ENCODE peak calls at places on chromosome 1, in six cellular contexts. U, P, E, D, M and A are unnamed samples.

GRCh38 chr1:15031251-15031930 is 122.2 kb upstream of the TMEM51 start:
- DNase-seq in M (no peak), U (peak; percentile 34), E (no peak), D (peak; percentile 38), P (no peak), A (no peak)

GRCh38 chr1:112957133-112957812 is 1.3 kb upstream of the SLC16A1 start:
- DNase-seq in P (no peak), M (peak; percentile 62), E (peak; percentile 65), D (peak; percentile 96), U (peak; percentile 95), A (no peak)

GRCh38 chr1:6955357-6956154 is 170.3 kb downstream of the CAMTA1 start:
- DNase-seq in E (no peak), P (no peak), U (no peak), D (no peak), M (no peak), A (no peak)

GRCh38 chr1:169868978-169869377 is 24.7 kb downstream of the SCYL3 start:
- DNase-seq in U (no peak), E (no peak), D (no peak), P (no peak), M (no peak), A (no peak)

GRCh38 chr1:167697667-167698141 is 24.1 kb upstream of the MPZL1 start:
- DNase-seq in P (no peak), E (no peak), M (no peak), U (no peak), D (no peak), A (no peak)

GRCh38 chr1:52558941-52559340 is 6.0 kb upstream of the TUT4 start:
- DNase-seq in U (no peak), P (no peak), D (no peak), E (no peak), M (no peak), A (no peak)

GRCh38 chr1:154943649-154944421 is 7.3 kb upstream of the PMVK start:
- DNase-seq in D (peak; percentile 51), M (peak; percentile 73), P (peak; percentile 44), E (peak; percentile 60), U (peak; percentile 12), A (peak; percentile 43)

GRCh38 chr1:38576241-38576640 is 283.3 kb downstream of the RRAGC start:
- DNase-seq in D (no peak), M (no peak), E (peak; percentile 45), U (no peak), P (no peak), A (no peak)

GRCh38 chr1:1308756-1309524 is 543 bp downstream of the PUSL1 start:
- DNase-seq in U (no peak), E (peak; percentile 51), D (no peak), M (peak; percentile 78), P (no peak), A (peak; percentile 69)

GRCh38 chr1:201213106-201213770 is 22.6 kb downstream of the IGFN1 start:
- DNase-seq in U (no peak), E (no peak), M (no peak), D (no peak), P (no peak), A (no peak)

GRCh38 chr1:5976726-5977493 is 15.3 kb downstream of the NPHP4 start:
- DNase-seq in D (peak; percentile 7), P (no peak), U (no peak), M (no peak), E (peak; percentile 17), A (no peak)

GRCh38 chr1:22370190-22370498 is 81.5 kb upstream of the ZBTB40 start:
- DNase-seq in P (no peak), U (no peak), E (no peak), M (no peak), D (no peak), A (no peak)

GRCh38 chr1:61080408-61081134 is 1.8 kb upstream of the NFIA start:
- DNase-seq in D (peak; percentile 11), M (no peak), E (no peak), U (no peak), P (no peak), A (no peak)

DNA sequence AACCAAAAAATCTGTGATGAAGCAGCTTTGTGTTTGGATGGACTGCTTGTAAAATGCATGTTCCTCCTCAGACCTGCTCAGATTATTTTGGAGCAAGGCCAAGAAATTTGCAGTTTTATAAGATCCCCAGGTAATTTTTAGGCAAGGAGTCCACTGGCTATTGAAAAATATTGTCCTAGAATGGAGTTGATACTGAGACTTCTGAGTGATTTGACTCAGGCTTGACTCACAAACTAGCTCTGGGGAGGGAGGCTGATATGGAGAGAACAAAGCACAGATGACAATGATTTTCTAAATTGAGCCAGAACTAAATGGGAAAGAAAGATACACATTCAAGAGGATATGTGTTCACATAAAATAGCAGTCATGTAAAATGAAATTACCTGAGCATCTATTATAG is 36.7 kb downstream of the AGL start:
- DNase-seq in E (no peak), M (no peak), P (no peak), U (peak; percentile 42), D (no peak), A (no peak)
- H4K91ac ChIP-seq in E (no peak overlapping the region), M (no peak overlapping the region), P (no peak overlapping the region), U (no peak overlapping the region), D (no peak overlapping the region), A (no peak overlapping the region)

DNA sequence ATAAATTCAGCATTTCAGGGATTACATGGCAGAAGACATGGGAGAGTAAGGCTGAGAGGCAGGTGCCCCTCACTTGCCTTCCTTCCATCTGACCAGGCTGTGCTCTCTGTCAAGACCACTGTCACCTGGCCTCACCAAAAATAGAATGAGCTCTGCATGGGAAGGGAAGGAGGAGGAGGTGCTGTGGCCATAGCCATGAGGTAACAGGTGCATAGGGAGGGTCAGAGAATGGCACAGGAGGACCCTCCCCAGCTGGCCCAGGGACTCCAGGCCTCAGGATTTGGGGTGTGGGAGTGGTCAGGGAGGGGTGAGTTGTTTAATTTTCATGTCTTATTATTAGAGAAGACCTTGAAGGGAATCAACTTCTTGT is 192.3 kb downstream of the FCRL5 start:
- DNase-seq in M (no peak), D (no peak), P (no peak), E (no peak), U (no peak), A (no peak)
- H3K14ac ChIP-seq in M (no peak overlapping the region), D (no peak overlapping the region), P (no peak overlapping the region), E (no peak overlapping the region), U (no peak overlapping the region), A (no peak overlapping the region)

GRCh38 chr1:80751204-80751603 is 1049.5 kb upstream of the ADGRL2 start:
- DNase-seq in U (no peak), M (no peak), P (no peak), E (no peak), D (no peak), A (no peak)

GRCh38 chr1:80755944-80756343 is 1044.8 kb upstream of the ADGRL2 start:
- DNase-seq in U (no peak), E (no peak), M (no peak), D (no peak), P (no peak), A (no peak)
- H4K91ac ChIP-seq in U (no peak overlapping the region), E (no peak overlapping the region), M (no peak overlapping the region), D (no peak overlapping the region), P (no peak overlapping the region), A (no peak overlapping the region)

GRCh38 chr1:174204697-174205308 is 45.5 kb downstream of the RABGAP1L start:
- DNase-seq in U (no peak), E (no peak), D (peak; percentile 28), P (no peak), M (no peak), A (no peak)

GRCh38 chr1:174206148-174206826 is 47.0 kb downstream of the RABGAP1L start:
- DNase-seq in M (no peak), U (no peak), P (no peak), D (no peak), E (no peak), A (no peak)

GRCh38 chr1:174211486-174211885 is 52.2 kb downstream of the RABGAP1L start:
- DNase-seq in P (no peak), U (no peak), M (no peak), D (no peak), E (no peak), A (no peak)

DNA sequence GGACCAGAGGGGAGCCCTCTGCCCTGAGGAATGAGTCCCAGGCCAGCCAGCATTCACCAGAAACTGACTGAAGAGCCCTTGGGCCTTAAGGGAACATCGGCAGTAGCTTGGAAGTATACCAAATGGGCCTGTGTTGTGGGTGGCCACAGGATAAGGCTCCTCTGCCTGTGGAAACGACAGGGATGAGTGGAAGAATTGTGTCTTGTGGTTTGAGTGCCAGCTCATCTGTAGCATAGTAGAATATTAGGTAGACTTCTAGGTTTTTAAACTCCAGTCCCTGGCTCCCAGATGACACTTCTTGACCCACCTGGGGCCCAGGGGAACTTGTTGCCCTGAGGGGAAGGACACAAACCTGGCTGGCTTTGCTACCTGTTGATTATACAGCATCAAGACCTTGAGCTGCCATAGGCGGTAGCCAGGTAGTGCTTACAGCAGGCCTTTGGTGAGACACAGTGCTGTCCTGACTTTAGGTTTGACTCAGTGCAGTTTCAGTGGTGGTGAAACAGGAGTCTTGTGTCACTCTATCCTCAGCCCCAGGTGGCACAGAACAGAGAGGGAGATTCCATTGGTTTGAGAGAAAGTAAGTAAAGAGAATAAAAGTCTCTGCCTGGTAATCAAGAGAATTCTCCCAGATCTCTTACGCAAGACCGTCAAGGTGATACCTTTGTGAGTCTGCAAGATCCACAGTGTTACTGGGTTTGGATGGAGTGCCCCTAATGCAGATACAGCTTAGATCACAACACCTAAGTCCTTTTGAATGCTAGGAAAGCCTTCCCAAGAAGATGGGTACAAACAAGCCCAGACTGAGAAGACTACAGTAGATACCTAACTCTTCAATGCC is 50.2 kb downstream of the RABGAP1L start:
- DNase-seq in M (no peak), E (no peak), D (no peak), U (no peak), P (no peak), A (no peak)
- H3K14ac ChIP-seq in M (no peak overlapping the region), E (no peak overlapping the region), D (no peak overlapping the region), U (no peak overlapping the region), P (no peak overlapping the region), A (no peak overlapping the region)

GRCh38 chr1:214664656-214665433 is 61.9 kb downstream of the CENPF start:
- DNase-seq in U (peak; percentile 73), P (no peak), E (no peak), D (no peak), M (no peak), A (no peak)

GRCh38 chr1:214665606-214666110 is 62.7 kb downstream of the CENPF start:
- DNase-seq in M (no peak), P (no peak), E (no peak), U (peak; percentile 65), D (peak; percentile 31), A (no peak)

GRCh38 chr1:214666674-214667073 is 63.7 kb downstream of the CENPF start:
- DNase-seq in D (no peak), U (no peak), M (no peak), E (no peak), P (no peak), A (no peak)

GRCh38 chr1:214670098-214670497 is 67.1 kb downstream of the CENPF start:
- DNase-seq in U (peak; percentile 65), P (no peak), E (no peak), M (no peak), D (peak; percentile 49), A (peak; percentile 70)
- H4K91ac ChIP-seq in U (no peak overlapping the region), P (no peak overlapping the region), E (no peak overlapping the region), M (no peak overlapping the region), D (no peak overlapping the region), A (no peak overlapping the region)

GRCh38 chr1:221832617-221833016 is 90.7 kb upstream of the DUSP10 start:
- DNase-seq in M (no peak), U (no peak), D (peak; percentile 74), P (no peak), E (no peak), A (no peak)
- H3K14ac ChIP-seq in M (no peak overlapping the region), U (peak overlapping the region; percentile 51), D (no peak overlapping the region), P (no peak overlapping the region), E (no peak overlapping the region), A (peak overlapping the region; percentile 58)

GRCh38 chr1:246491551-246492053 is 15.5 kb downstream of the SMYD3 start:
- DNase-seq in M (no peak), E (no peak), U (no peak), P (no peak), D (no peak), A (peak; percentile 55)
- H4K91ac ChIP-seq in M (no peak overlapping the region), E (no peak overlapping the region), U (no peak overlapping the region), P (no peak overlapping the region), D (peak overlapping the region; percentile 36), A (peak overlapping the region; percentile 55)

GRCh38 chr1:36415661-36416346 is 18.1 kb upstream of the LSM10 start:
- DNase-seq in P (no peak), U (no peak), M (no peak), D (no peak), E (no peak), A (peak; percentile 84)
- H3K14ac ChIP-seq in P (no peak overlapping the region), U (no peak overlapping the region), M (no peak overlapping the region), D (no peak overlapping the region), E (no peak overlapping the region), A (no peak overlapping the region)